ENCODE peak calls at places on chromosomes 11 and 22, in five cellular contexts. One of them, this sample, is unnamed.

GRCh38 chr11:78312712-78313111 is 104.9 kb downstream of the GAB2 start:
- DNase-seq in B cell: no peak
- DNase-seq in AG04450: no peak
- DNase-seq in heart left ventricle: no peak
- DNase-seq in foreskin fibroblast: no peak
- DNase-seq in this sample: no peak

GRCh38 chr11:133927690-133928627 is 28.8 kb downstream of the IGSF9B start:
- DNase-seq in B cell: no peak
- DNase-seq in AG04450: peak; percentile 11
- DNase-seq in heart left ventricle: peak; percentile 81
- DNase-seq in foreskin fibroblast: peak; percentile 75
- DNase-seq in this sample: no peak

GRCh38 chr11:111206472-111206871 is 39.1 kb upstream of the POU2AF2 start:
- DNase-seq in B cell: no peak
- DNase-seq in AG04450: peak; percentile 24
- DNase-seq in heart left ventricle: no peak
- DNase-seq in foreskin fibroblast: peak; percentile 72
- DNase-seq in this sample: peak; percentile 11

GRCh38 chr11:101429708-101430107 is 154.1 kb downstream of the TRPC6 start:
- DNase-seq in B cell: no peak
- DNase-seq in AG04450: no peak
- DNase-seq in heart left ventricle: no peak
- DNase-seq in foreskin fibroblast: no peak
- DNase-seq in this sample: no peak

GRCh38 chr22:38214248-38215056 is 12.7 kb downstream of the MAFF start:
- DNase-seq in B cell: peak; percentile 82
- DNase-seq in AG04450: no peak
- DNase-seq in heart left ventricle: peak; percentile 88
- DNase-seq in foreskin fibroblast: peak; percentile 90
- DNase-seq in this sample: no peak

GRCh38 chr22:47270463-47271135 is 508.1 kb downstream of the TBC1D22A start:
- DNase-seq in B cell: no peak
- DNase-seq in AG04450: no peak
- DNase-seq in heart left ventricle: no peak
- DNase-seq in foreskin fibroblast: no peak
- DNase-seq in this sample: no peak

GRCh38 chr11:69641681-69642548 is 959 bp downstream of the CCND1 start:
- DNase-seq in B cell: no peak
- DNase-seq in AG04450: no peak
- DNase-seq in heart left ventricle: no peak
- DNase-seq in foreskin fibroblast: no peak
- DNase-seq in this sample: no peak

GRCh38 chr22:37205046-37205445 is 7.2 kb downstream of the SSTR3 start:
- DNase-seq in B cell: peak; percentile 5
- DNase-seq in AG04450: no peak
- DNase-seq in heart left ventricle: no peak
- DNase-seq in foreskin fibroblast: no peak
- DNase-seq in this sample: no peak

GRCh38 chr22:45905924-45906865 is 70.8 kb downstream of the WNT7B start:
- DNase-seq in B cell: no peak
- DNase-seq in AG04450: peak; percentile 23
- DNase-seq in heart left ventricle: no peak
- DNase-seq in foreskin fibroblast: peak; percentile 83
- DNase-seq in this sample: peak; percentile 20

GRCh38 chr22:32281092-32281491 is 25.9 kb upstream of the SLC5A4 start:
- DNase-seq in B cell: no peak
- DNase-seq in AG04450: no peak
- DNase-seq in heart left ventricle: no peak
- DNase-seq in foreskin fibroblast: peak; percentile 31
- DNase-seq in this sample: no peak

GRCh38 chr22:42376721-42377177 is 55.5 kb downstream of the NFAM1 start:
- DNase-seq in B cell: no peak
- DNase-seq in AG04450: no peak
- DNase-seq in heart left ventricle: peak; percentile 77
- DNase-seq in foreskin fibroblast: peak; percentile 99
- DNase-seq in this sample: peak; percentile 75

GRCh38 chr11:133911169-133911568 is 45.6 kb downstream of the IGSF9B start:
- DNase-seq in B cell: no peak
- DNase-seq in AG04450: no peak
- DNase-seq in heart left ventricle: peak; percentile 7
- DNase-seq in foreskin fibroblast: no peak
- DNase-seq in this sample: no peak

GRCh38 chr22:39943366-39943765 is 16.8 kb upstream of the TMA7B start:
- DNase-seq in B cell: no peak
- DNase-seq in AG04450: no peak
- DNase-seq in heart left ventricle: no peak
- DNase-seq in foreskin fibroblast: no peak
- DNase-seq in this sample: no peak

GRCh38 chr11:125846188-125846587 is 13.1 kb downstream of the PATE4 start:
- DNase-seq in B cell: no peak
- DNase-seq in AG04450: no peak
- DNase-seq in heart left ventricle: no peak
- DNase-seq in foreskin fibroblast: no peak
- DNase-seq in this sample: no peak

GRCh38 chr22:31504282-31504681 is 7.9 kb downstream of the SFI1 start:
- DNase-seq in B cell: no peak
- DNase-seq in AG04450: no peak
- DNase-seq in heart left ventricle: no peak
- DNase-seq in foreskin fibroblast: peak; percentile 66
- DNase-seq in this sample: no peak

GRCh38 chr11:26753738-26754504 is 32.1 kb upstream of the SLC5A12 start:
- DNase-seq in B cell: no peak
- DNase-seq in AG04450: peak; percentile 45
- DNase-seq in heart left ventricle: no peak
- DNase-seq in foreskin fibroblast: peak; percentile 89
- DNase-seq in this sample: peak; percentile 58

GRCh38 chr22:38467904-38468760 is at the start of gene KDELR3:
- DNase-seq in B cell: peak; percentile 80
- DNase-seq in AG04450: peak; percentile 30
- DNase-seq in heart left ventricle: peak; percentile 86
- DNase-seq in foreskin fibroblast: peak; percentile 93
- DNase-seq in this sample: peak; percentile 31

GRCh38 chr22:40668611-40669390 is 10.5 kb upstream of the MCHR1 start:
- DNase-seq in B cell: no peak
- DNase-seq in AG04450: no peak
- DNase-seq in heart left ventricle: no peak
- DNase-seq in foreskin fibroblast: peak; percentile 85
- DNase-seq in this sample: peak; percentile 52

GRCh38 chr11:106456651-106457050 is 379.2 kb downstream of the AASDHPPT start:
- DNase-seq in B cell: no peak
- DNase-seq in AG04450: no peak
- DNase-seq in heart left ventricle: no peak
- DNase-seq in foreskin fibroblast: no peak
- DNase-seq in this sample: no peak

GRCh38 chr11:119061256-119061655 is 4.3 kb upstream of the HYOU1 start:
- DNase-seq in B cell: no peak
- DNase-seq in AG04450: no peak
- DNase-seq in heart left ventricle: no peak
- DNase-seq in foreskin fibroblast: no peak
- DNase-seq in this sample: no peak

GRCh38 chr11:124069429-124070401 is 28.6 kb upstream of the OR10G7 start:
- DNase-seq in B cell: no peak
- DNase-seq in AG04450: no peak
- DNase-seq in heart left ventricle: no peak
- DNase-seq in foreskin fibroblast: peak; percentile 72
- DNase-seq in this sample: peak; percentile 11

GRCh38 chr11:125871391-125872137 is 15.9 kb upstream of the HYLS1 start:
- DNase-seq in B cell: no peak
- DNase-seq in AG04450: no peak
- DNase-seq in heart left ventricle: no peak
- DNase-seq in foreskin fibroblast: peak; percentile 41
- DNase-seq in this sample: no peak

GRCh38 chr22:37999640-38000272 is 15.4 kb upstream of the SOX10 start:
- DNase-seq in B cell: peak; percentile 17
- DNase-seq in AG04450: no peak
- DNase-seq in heart left ventricle: no peak
- DNase-seq in foreskin fibroblast: peak; percentile 35
- DNase-seq in this sample: no peak

GRCh38 chr22:28075260-28075981 is 156.4 kb upstream of the PITPNB start:
- DNase-seq in B cell: no peak
- DNase-seq in AG04450: peak; percentile 42
- DNase-seq in heart left ventricle: no peak
- DNase-seq in foreskin fibroblast: peak; percentile 92
- DNase-seq in this sample: peak; percentile 60

GRCh38 chr11:37988031-37988430 is 1390.0 kb upstream of the RAG2 start:
- DNase-seq in B cell: no peak
- DNase-seq in AG04450: peak; percentile 26
- DNase-seq in heart left ventricle: no peak
- DNase-seq in foreskin fibroblast: peak; percentile 68
- DNase-seq in this sample: peak; percentile 63

GRCh38 chr22:31346255-31346732 is at the start of gene PATZ1:
- DNase-seq in B cell: peak; percentile 93
- DNase-seq in AG04450: peak; percentile 37
- DNase-seq in heart left ventricle: peak; percentile 84
- DNase-seq in foreskin fibroblast: peak; percentile 86
- DNase-seq in this sample: peak; percentile 39

GRCh38 chr11:79440451-79441158 is at the start of gene TENM4:
- DNase-seq in B cell: peak; percentile 74
- DNase-seq in AG04450: peak; percentile 77
- DNase-seq in heart left ventricle: peak; percentile 68
- DNase-seq in foreskin fibroblast: peak; percentile 94
- DNase-seq in this sample: peak; percentile 43

GRCh38 chr22:32354360-32355351 is 3.0 kb upstream of the RFPL3 start:
- DNase-seq in B cell: no peak
- DNase-seq in AG04450: peak; percentile 2
- DNase-seq in heart left ventricle: peak; percentile 54
- DNase-seq in foreskin fibroblast: peak; percentile 30
- DNase-seq in this sample: no peak

GRCh38 chr11:103906291-103906850 is 130.1 kb upstream of the DDI1 start:
- DNase-seq in B cell: no peak
- DNase-seq in AG04450: no peak
- DNase-seq in heart left ventricle: no peak
- DNase-seq in foreskin fibroblast: no peak
- DNase-seq in this sample: no peak

GRCh38 chr22:25869771-25870170 is 127.8 kb downstream of the MYO18B start:
- DNase-seq in B cell: no peak
- DNase-seq in AG04450: no peak
- DNase-seq in heart left ventricle: no peak
- DNase-seq in foreskin fibroblast: no peak
- DNase-seq in this sample: no peak

GRCh38 chr11:19419021-19419750 is 178.4 kb upstream of the E2F8 start:
- DNase-seq in B cell: no peak
- DNase-seq in AG04450: peak; percentile 76
- DNase-seq in heart left ventricle: no peak
- DNase-seq in foreskin fibroblast: peak; percentile 44
- DNase-seq in this sample: no peak

GRCh38 chr11:117928818-117929567 is at the start of gene TMPRSS13:
- DNase-seq in B cell: no peak
- DNase-seq in AG04450: no peak
- DNase-seq in heart left ventricle: no peak
- DNase-seq in foreskin fibroblast: no peak
- DNase-seq in this sample: no peak
- TF ChIP-seq CTCF in B cell: no peak
- TF ChIP-seq CTCF in AG04450: no peak
- TF ChIP-seq CTCF in heart left ventricle: no peak
- TF ChIP-seq CTCF in foreskin fibroblast: no peak
- TF ChIP-seq CTCF in this sample: no peak

GRCh38 chr11:72646472-72646871 is 27.8 kb downstream of the PDE2A start:
- DNase-seq in B cell: no peak
- DNase-seq in AG04450: no peak
- DNase-seq in heart left ventricle: no peak
- DNase-seq in foreskin fibroblast: no peak
- DNase-seq in this sample: no peak
- TF ChIP-seq CTCF in B cell: no peak
- TF ChIP-seq CTCF in AG04450: no peak
- TF ChIP-seq CTCF in heart left ventricle: no peak
- TF ChIP-seq CTCF in foreskin fibroblast: no peak
- TF ChIP-seq CTCF in this sample: no peak

GRCh38 chr11:44760477-44760872 is 33.7 kb downstream of the TSPAN18 start:
- DNase-seq in B cell: no peak
- DNase-seq in AG04450: no peak
- DNase-seq in heart left ventricle: no peak
- DNase-seq in foreskin fibroblast: no peak
- DNase-seq in this sample: no peak

GRCh38 chr11:44761546-44761961 is 34.8 kb downstream of the TSPAN18 start:
- DNase-seq in B cell: no peak
- DNase-seq in AG04450: no peak
- DNase-seq in heart left ventricle: no peak
- DNase-seq in foreskin fibroblast: no peak
- DNase-seq in this sample: no peak

GRCh38 chr11:44759743-44760476 is 33.1 kb downstream of the TSPAN18 start:
- DNase-seq in B cell: no peak
- DNase-seq in AG04450: no peak
- DNase-seq in heart left ventricle: no peak
- DNase-seq in foreskin fibroblast: no peak
- DNase-seq in this sample: no peak

GRCh38 chr11:44758996-44759395 is 32.2 kb downstream of the TSPAN18 start:
- DNase-seq in B cell: no peak
- DNase-seq in AG04450: no peak
- DNase-seq in heart left ventricle: no peak
- DNase-seq in foreskin fibroblast: no peak
- DNase-seq in this sample: no peak

GRCh38 chr11:44760917-44761545 is 34.3 kb downstream of the TSPAN18 start:
- DNase-seq in B cell: no peak
- DNase-seq in AG04450: peak; percentile 52
- DNase-seq in heart left ventricle: no peak
- DNase-seq in foreskin fibroblast: peak; percentile 78
- DNase-seq in this sample: peak; percentile 29
- TF ChIP-seq CTCF in B cell: no peak
- TF ChIP-seq CTCF in AG04450: no peak
- TF ChIP-seq CTCF in heart left ventricle: no peak
- TF ChIP-seq CTCF in foreskin fibroblast: no peak
- TF ChIP-seq CTCF in this sample: no peak

DNA sequence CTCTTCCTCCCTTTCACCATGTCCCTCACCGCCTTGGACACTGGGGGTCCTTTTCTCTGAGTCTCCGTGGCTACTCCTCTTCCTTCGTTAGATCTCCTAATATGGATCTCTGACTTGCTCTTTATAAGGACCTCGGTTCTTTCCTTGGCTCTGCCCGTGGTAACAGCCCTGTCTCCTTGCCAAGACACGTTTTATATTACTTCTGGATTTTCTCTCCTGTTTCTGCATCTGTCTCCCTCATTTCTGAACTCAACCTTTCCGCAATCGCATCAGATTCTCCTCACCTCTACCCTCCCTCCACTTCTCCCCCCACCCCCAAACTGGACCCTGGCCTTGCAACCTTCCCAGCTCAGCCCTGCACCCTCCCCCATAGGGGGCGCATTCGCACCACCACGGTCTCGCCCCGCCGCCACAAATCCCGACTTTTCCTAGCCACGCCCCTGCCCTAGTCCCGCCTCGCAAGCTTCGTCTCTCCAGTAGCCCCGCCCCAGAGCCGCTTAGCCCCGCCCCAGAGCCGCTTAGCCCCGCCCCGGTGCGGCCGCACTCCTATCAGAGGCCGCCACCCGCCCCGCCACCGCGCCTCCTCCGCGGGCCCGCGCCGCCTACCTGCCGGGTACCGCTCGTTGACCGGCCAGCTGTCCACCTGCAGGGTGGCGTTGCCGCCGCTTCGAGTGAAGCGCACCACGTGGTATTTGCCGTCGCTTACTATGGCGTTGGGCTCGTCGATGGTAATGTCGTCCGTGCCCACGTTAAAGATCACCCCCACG is 39.0 kb downstream of the SLC22A12 start:
- DNase-seq in B cell: no peak
- DNase-seq in AG04450: no peak
- DNase-seq in heart left ventricle: no peak
- DNase-seq in foreskin fibroblast: peak; percentile 19
- DNase-seq in this sample: no peak
- TF ChIP-seq CTCF in B cell: no peak
- TF ChIP-seq CTCF in AG04450: no peak
- TF ChIP-seq CTCF in heart left ventricle: no peak
- TF ChIP-seq CTCF in foreskin fibroblast: no peak
- TF ChIP-seq CTCF in this sample: no peak

GRCh38 chr11:11788067-11788710 is 53.6 kb upstream of the USP47 start:
- DNase-seq in B cell: no peak
- DNase-seq in AG04450: no peak
- DNase-seq in heart left ventricle: no peak
- DNase-seq in foreskin fibroblast: no peak
- DNase-seq in this sample: no peak
- TF ChIP-seq CTCF in B cell: peak; percentile 54
- TF ChIP-seq CTCF in AG04450: no peak
- TF ChIP-seq CTCF in heart left ventricle: no peak
- TF ChIP-seq CTCF in foreskin fibroblast: no peak
- TF ChIP-seq CTCF in this sample: no peak